ENCODE peak calls at places on chromosomes 7 and 10, in eight cellular contexts. V is type B pancreatic cell; D is HFFc6; S is amniotic stem cell; L is NCI-H1092; R is stimulated activated CD4-positive, alpha-beta T cell treated with anti-CD3 and anti-CD28 coated beads, Interleukin-12 subunit alpha, Interleukin-12 subunit beta, amount 100 ng/mL, for 4 hours; A is GDM1; K is psoas muscle. Y is an unnamed sample.

GRCh38 chr10:4283841-4284610 is 499.0 kb upstream of the KLF6 start:
- DNase-seq in V (no peak), D (peak), S (no peak), L (no peak), R (no peak), A (no peak), K (peak), Y (no peak)

GRCh38 chr7:135368416-135369186 is 135.0 kb downstream of the STRA8 start:
- DNase-seq in V (no peak), D (no peak), S (no peak), L (no peak), R (no peak), A (no peak), K (no peak), Y (no peak)

GRCh38 chr7:135645296-135645904 is 16.9 kb upstream of the STMP1 start:
- DNase-seq in V (no peak), D (peak), S (peak), L (no peak), R (no peak), A (no peak), K (no peak), Y (peak)

GRCh38 chr7:98249106-98249505 is 2.9 kb downstream of the TECPR1 start:
- DNase-seq in V (no peak), D (no peak), S (no peak), L (no peak), R (no peak), A (no peak), K (no peak), Y (no peak)

GRCh38 chr10:77286851-77287250 is 350.8 kb downstream of the KCNMA1 start:
- DNase-seq in V (no peak), D (no peak), S (no peak), L (peak), R (no peak), A (no peak), K (no peak), Y (no peak)

GRCh38 chr7:118202056-118202455 is 18.1 kb downstream of the LSM8 start:
- DNase-seq in V (no peak), D (no peak), S (no peak), L (no peak), R (no peak), A (no peak), K (no peak), Y (no peak)

GRCh38 chr7:116840256-116840655 is 22.1 kb upstream of the CAPZA2 start:
- DNase-seq in V (no peak), D (no peak), S (no peak), L (no peak), R (no peak), A (no peak), K (no peak), Y (no peak)

GRCh38 chr7:131300572-131301466 is 26.9 kb upstream of the MKLN1 start:
- DNase-seq in V (no peak), D (no peak), S (no peak), L (no peak), R (no peak), A (no peak), K (no peak), Y (no peak)

GRCh38 chr10:89064764-89065163 is 74.2 kb downstream of the FAS start:
- DNase-seq in V (no peak), D (no peak), S (no peak), L (no peak), R (no peak), A (no peak), K (no peak), Y (no peak)